ENCODE peak calls at places on chromosomes 16 and 17, in ten cellular contexts. V, A, G, F, M, P, W, J, E and Q are unnamed samples.

GRCh38 chr17:46850688-46851028 is 725 bp upstream of the WNT9B start:
- DNase-seq in J (no peak), P (no peak), V (no peak), E (no peak), M (no peak), F (no peak), W (no peak), G (no peak), A (no peak), Q (no peak)

GRCh38 chr17:78879679-78880186 is 23.3 kb downstream of the CEP295NL start:
- DNase-seq in P (no peak), G (peak; percentile 98), J (peak; percentile 82), V (peak; percentile 58), E (no peak), W (no peak), F (peak; percentile 69), M (peak; percentile 87), A (peak; percentile 87), Q (peak; percentile 56)

GRCh38 chr17:74182041-74182783 is 21.3 kb upstream of the RPL38 start:
- DNase-seq in F (no peak), J (no peak), W (peak; percentile 38), A (no peak), E (no peak), V (no peak), G (no peak), P (no peak), M (no peak), Q (no peak)

GRCh38 chr17:61474235-61474927 is 22.2 kb downstream of the TBX4 start:
- DNase-seq in G (peak; percentile 88), E (no peak), F (peak; percentile 89), J (peak; percentile 80), P (no peak), V (no peak), A (no peak), M (no peak), W (no peak), Q (no peak)

GRCh38 chr16:58510097-58510775 is 5.1 kb upstream of the SETD6 start:
- DNase-seq in M (no peak), A (no peak), F (no peak), W (peak; percentile 39), J (no peak), P (no peak), G (no peak), V (no peak), E (no peak), Q (no peak)

GRCh38 chr16:81745704-81746558 is 33.2 kb upstream of the PLCG2 start:
- DNase-seq in W (peak; percentile 82), G (peak; percentile 41), A (peak; percentile 29), J (no peak), V (peak; percentile 81), E (peak; percentile 18), M (peak; percentile 72), F (no peak), P (peak; percentile 79), Q (peak; percentile 8)

GRCh38 chr16:35565626-35566025 is 2106.2 kb downstream of the TP53TG3F start:
- DNase-seq in E (no peak), W (no peak), P (no peak), F (no peak), M (no peak), V (no peak), J (no peak), A (no peak), G (no peak), Q (no peak)

GRCh38 chr16:19329932-19330331 is 44.4 kb downstream of the CLEC19A start:
- DNase-seq in E (no peak), F (no peak), M (no peak), P (no peak), G (peak; percentile 68), J (no peak), V (no peak), A (no peak), W (no peak), Q (no peak)

GRCh38 chr16:84836234-84836647 is 16.5 kb downstream of the CRISPLD2 start:
- DNase-seq in P (no peak), F (peak; percentile 100), M (peak; percentile 92), W (peak; percentile 50), V (peak; percentile 63), E (no peak), J (peak; percentile 100), G (peak; percentile 100), A (peak; percentile 100), Q (peak; percentile 100)

GRCh38 chr16:8934601-8935000 is 29.1 kb downstream of the USP7 start:
- DNase-seq in G (no peak), A (no peak), W (no peak), F (no peak), M (no peak), J (no peak), P (no peak), E (no peak), V (no peak), Q (no peak)

GRCh38 chr16:8937803-8938202 is 25.9 kb downstream of the USP7 start:
- DNase-seq in A (no peak), G (no peak), F (no peak), W (no peak), P (no peak), J (no peak), V (no peak), M (no peak), E (no peak), Q (no peak)

GRCh38 chr16:8931864-8932263 is 31.8 kb downstream of the USP7 start:
- DNase-seq in J (no peak), M (peak; percentile 78), A (peak; percentile 37), P (peak; percentile 54), F (no peak), G (peak; percentile 71), V (no peak), E (no peak), W (no peak), Q (peak; percentile 60)

GRCh38 chr16:8936421-8936820 is 27.3 kb downstream of the USP7 start:
- DNase-seq in E (no peak), V (no peak), J (no peak), M (no peak), F (no peak), P (peak; percentile 86), W (no peak), G (peak; percentile 54), A (peak; percentile 65), Q (peak; percentile 37)

GRCh38 chr16:8935989-8936388 is 27.7 kb downstream of the USP7 start:
- DNase-seq in E (no peak), W (no peak), F (no peak), J (no peak), A (no peak), P (peak; percentile 9), V (no peak), G (no peak), M (no peak), Q (no peak)
- TF ChIP-seq CTCF in E (no peak), W (no peak), F (peak; percentile 39), J (peak; percentile 24), A (peak; percentile 42), P (no peak), V (no peak), G (peak; percentile 13), M (no peak), Q (no peak)

DNA sequence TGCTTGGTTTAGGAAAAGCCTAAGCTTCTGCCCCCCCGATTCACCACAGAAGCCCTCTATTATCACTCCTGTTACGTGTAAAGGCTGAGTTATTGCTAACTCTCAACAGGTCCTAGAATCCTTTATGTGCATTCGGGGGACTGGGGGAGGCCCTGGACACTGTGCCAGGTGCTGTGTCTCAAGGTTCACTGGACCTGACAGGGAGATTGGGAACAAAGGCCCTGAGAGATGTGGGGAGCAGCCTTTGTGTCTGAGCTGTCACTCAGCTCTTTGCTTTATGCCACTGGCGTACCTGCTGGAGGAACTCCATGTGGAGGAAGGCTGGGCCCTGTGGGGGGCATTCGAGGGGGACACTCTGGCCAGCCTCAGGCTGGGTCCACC is 65.9 kb downstream of the METRNL start:
- DNase-seq in M (no peak), G (no peak), J (no peak), V (peak; percentile 16), F (no peak), W (no peak), A (no peak), E (no peak), P (no peak), Q (no peak)
- TF ChIP-seq CTCF in M (no peak), G (no peak), J (no peak), V (no peak), F (no peak), W (no peak), A (no peak), E (no peak), P (no peak), Q (no peak)

GRCh38 chr16:87298857-87299465 is 18.2 kb downstream of the C16orf95 start:
- DNase-seq in W (no peak), M (no peak), P (no peak), J (no peak), E (no peak), F (no peak), V (no peak), A (no peak), G (no peak), Q (no peak)

GRCh38 chr16:87295259-87295658 is 21.9 kb downstream of the C16orf95 start:
- DNase-seq in M (no peak), J (no peak), A (no peak), G (peak; percentile 8), E (no peak), W (no peak), P (no peak), V (no peak), F (no peak), Q (no peak)

GRCh38 chr16:87295661-87296531 is 21.3 kb downstream of the C16orf95 start:
- DNase-seq in V (no peak), W (no peak), M (no peak), E (no peak), J (no peak), F (no peak), P (no peak), G (no peak), A (no peak), Q (no peak)

GRCh38 chr16:87297407-87297806 is 19.8 kb downstream of the C16orf95 start:
- DNase-seq in A (no peak), G (no peak), W (no peak), F (no peak), V (no peak), J (no peak), E (no peak), P (no peak), M (no peak), Q (no peak)

DNA sequence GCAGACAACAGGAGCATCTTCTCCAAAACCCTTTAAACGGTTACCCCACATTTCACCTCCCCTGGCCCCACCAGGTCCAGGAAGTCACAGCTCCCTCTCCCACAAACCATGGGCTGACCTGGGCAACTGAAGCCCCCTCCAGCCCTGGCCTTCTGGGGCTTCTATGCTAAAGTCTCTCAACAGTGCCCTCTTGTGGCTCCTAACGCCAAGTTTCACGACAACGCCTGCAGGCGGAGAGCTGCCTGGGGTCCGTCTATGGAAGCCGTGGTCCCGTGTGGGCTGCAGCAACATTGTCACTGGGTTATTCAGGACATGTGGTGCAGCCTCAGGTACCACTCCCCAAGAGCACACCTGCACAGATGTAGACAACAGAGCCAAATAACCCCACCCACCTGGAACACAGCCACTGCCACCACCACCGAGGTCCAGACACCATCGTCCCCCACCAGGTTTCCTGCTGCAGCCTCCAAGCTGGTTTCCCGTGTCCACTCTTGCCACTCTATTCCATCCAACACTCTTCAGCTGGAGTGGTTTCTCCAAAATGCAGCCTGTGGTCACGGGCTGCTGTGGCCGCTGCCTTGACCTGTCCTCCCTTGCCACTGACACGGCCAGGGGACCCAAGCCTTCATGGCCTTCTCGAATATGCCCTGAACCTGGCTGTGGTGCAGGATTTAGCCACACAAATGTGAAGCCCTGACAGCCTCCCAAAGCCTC is 19.1 kb downstream of the C16orf95 start:
- DNase-seq in W (no peak), M (no peak), G (peak; percentile 21), V (no peak), F (no peak), E (no peak), J (no peak), P (no peak), A (no peak), Q (no peak)
- TF ChIP-seq CTCF in W (peak; percentile 53), M (no peak), G (peak; percentile 61), V (peak; percentile 25), F (peak; percentile 57), E (no peak), J (peak; percentile 63), P (peak; percentile 64), A (peak; percentile 80), Q (peak; percentile 74)

GRCh38 chr16:30054959-30055553 is 10.5 kb upstream of the ALDOA start:
- DNase-seq in E (no peak), G (no peak), V (no peak), W (peak; percentile 56), M (no peak), F (no peak), J (no peak), P (peak; percentile 65), A (no peak), Q (no peak)
- TF ChIP-seq CTCF in E (peak; percentile 50), G (peak; percentile 57), V (peak; percentile 5), W (peak; percentile 43), M (no peak), F (peak; percentile 56), J (peak; percentile 70), P (peak; percentile 42), A (peak; percentile 78), Q (peak; percentile 70)